ENCODE peak calls at places on chromosomes 6 and 20, in seven cellular contexts. One of them, this sample, is unnamed. For H3K9me3, the result is how much of the 10 kb centered on the place peaks cover.

GRCh38 chr6:75748743-75749538 is at the start of gene MYO6:
- DNase-seq in sigmoid colon: peak
- DNase-seq in upper lobe of left lung: peak
- DNase-seq in mammary epithelial cell: peak
- DNase-seq in left ventricle myocardium inferior: peak
- DNase-seq in heart left ventricle: peak
- DNase-seq in H9: peak
- DNase-seq in this sample: peak

GRCh38 chr6:97189767-97190166 is 93.2 kb downstream of the MMS22L start:
- DNase-seq in sigmoid colon: no peak
- DNase-seq in upper lobe of left lung: no peak
- DNase-seq in mammary epithelial cell: no peak
- DNase-seq in left ventricle myocardium inferior: no peak
- DNase-seq in heart left ventricle: no peak
- DNase-seq in H9: no peak
- DNase-seq in this sample: no peak

GRCh38 chr20:58135441-58136170 is 92.8 kb downstream of the ANKRD60 start:
- DNase-seq in sigmoid colon: peak
- DNase-seq in upper lobe of left lung: no peak
- DNase-seq in mammary epithelial cell: peak
- DNase-seq in left ventricle myocardium inferior: no peak
- DNase-seq in heart left ventricle: no peak
- DNase-seq in H9: peak
- DNase-seq in this sample: no peak

GRCh38 chr6:121515615-121516265 is 80.3 kb downstream of the GJA1 start:
- DNase-seq in sigmoid colon: no peak
- DNase-seq in upper lobe of left lung: no peak
- DNase-seq in mammary epithelial cell: peak
- DNase-seq in left ventricle myocardium inferior: no peak
- DNase-seq in heart left ventricle: no peak
- DNase-seq in H9: no peak
- DNase-seq in this sample: no peak

GRCh38 chr6:170344631-170345576 is 38.3 kb downstream of the FAM120B start:
- DNase-seq in sigmoid colon: no peak
- DNase-seq in upper lobe of left lung: no peak
- DNase-seq in mammary epithelial cell: peak
- DNase-seq in left ventricle myocardium inferior: no peak
- DNase-seq in heart left ventricle: peak
- DNase-seq in H9: no peak
- DNase-seq in this sample: no peak

GRCh38 chr6:48733581-48733980 is 622.6 kb upstream of the PTCHD4 start:
- DNase-seq in sigmoid colon: no peak
- DNase-seq in upper lobe of left lung: no peak
- DNase-seq in mammary epithelial cell: peak
- DNase-seq in left ventricle myocardium inferior: no peak
- DNase-seq in heart left ventricle: no peak
- DNase-seq in H9: no peak
- DNase-seq in this sample: no peak

GRCh38 chr6:160238234-160238633 is 20.4 kb downstream of the SLC22A2 start:
- DNase-seq in sigmoid colon: no peak
- DNase-seq in upper lobe of left lung: no peak
- DNase-seq in mammary epithelial cell: peak
- DNase-seq in left ventricle myocardium inferior: no peak
- DNase-seq in heart left ventricle: no peak
- DNase-seq in H9: no peak
- DNase-seq in this sample: no peak

GRCh38 chr6:116144590-116144989 is 18.7 kb upstream of the COL10A1 start:
- DNase-seq in sigmoid colon: no peak
- DNase-seq in upper lobe of left lung: no peak
- DNase-seq in mammary epithelial cell: peak
- DNase-seq in left ventricle myocardium inferior: no peak
- DNase-seq in heart left ventricle: no peak
- DNase-seq in H9: no peak
- DNase-seq in this sample: no peak

GRCh38 chr20:11101243-11101642 is 427.4 kb upstream of the JAG1 start:
- DNase-seq in sigmoid colon: no peak
- DNase-seq in upper lobe of left lung: no peak
- DNase-seq in mammary epithelial cell: peak
- DNase-seq in left ventricle myocardium inferior: no peak
- DNase-seq in heart left ventricle: no peak
- DNase-seq in H9: no peak
- DNase-seq in this sample: no peak

GRCh38 chr6:74222768-74223321 is 526.8 kb downstream of the CD109 start:
- DNase-seq in sigmoid colon: no peak
- DNase-seq in upper lobe of left lung: peak
- DNase-seq in mammary epithelial cell: no peak
- DNase-seq in left ventricle myocardium inferior: no peak
- DNase-seq in heart left ventricle: no peak
- DNase-seq in H9: peak
- DNase-seq in this sample: no peak

GRCh38 chr6:148628251-148628650 is 118.6 kb upstream of the UST start:
- DNase-seq in sigmoid colon: no peak
- DNase-seq in upper lobe of left lung: no peak
- DNase-seq in mammary epithelial cell: no peak
- DNase-seq in left ventricle myocardium inferior: no peak
- DNase-seq in heart left ventricle: no peak
- DNase-seq in H9: no peak
- DNase-seq in this sample: no peak

GRCh38 chr20:36391955-36392354 is 85.8 kb downstream of the DLGAP4 start:
- DNase-seq in sigmoid colon: no peak
- DNase-seq in upper lobe of left lung: no peak
- DNase-seq in mammary epithelial cell: no peak
- DNase-seq in left ventricle myocardium inferior: no peak
- DNase-seq in heart left ventricle: no peak
- DNase-seq in H9: no peak
- DNase-seq in this sample: no peak

GRCh38 chr6:87975561-87975960 is 72.1 kb upstream of the SPACA1 start:
- DNase-seq in sigmoid colon: no peak
- DNase-seq in upper lobe of left lung: no peak
- DNase-seq in mammary epithelial cell: no peak
- DNase-seq in left ventricle myocardium inferior: no peak
- DNase-seq in heart left ventricle: no peak
- DNase-seq in H9: no peak
- DNase-seq in this sample: no peak

GRCh38 chr6:37006793-37007339 is 1.4 kb downstream of the FGD2 start:
- DNase-seq in sigmoid colon: no peak
- DNase-seq in upper lobe of left lung: no peak
- DNase-seq in mammary epithelial cell: no peak
- DNase-seq in left ventricle myocardium inferior: no peak
- DNase-seq in heart left ventricle: no peak
- DNase-seq in H9: no peak
- DNase-seq in this sample: no peak

GRCh38 chr6:43990275-43990626 is 137.0 kb downstream of the MRPL14 start:
- DNase-seq in sigmoid colon: no peak
- DNase-seq in upper lobe of left lung: no peak
- DNase-seq in mammary epithelial cell: no peak
- DNase-seq in left ventricle myocardium inferior: peak
- DNase-seq in heart left ventricle: peak
- DNase-seq in H9: no peak
- DNase-seq in this sample: no peak

GRCh38 chr6:151679081-151679480 is 128.4 kb upstream of the ESR1 start:
- DNase-seq in sigmoid colon: no peak
- DNase-seq in upper lobe of left lung: no peak
- DNase-seq in mammary epithelial cell: peak
- DNase-seq in left ventricle myocardium inferior: peak
- DNase-seq in heart left ventricle: peak
- DNase-seq in H9: no peak
- DNase-seq in this sample: no peak

GRCh38 chr6:108484016-108484415 is 76.7 kb upstream of the FOXO3 start:
- DNase-seq in sigmoid colon: no peak
- DNase-seq in upper lobe of left lung: no peak
- DNase-seq in mammary epithelial cell: no peak
- DNase-seq in left ventricle myocardium inferior: no peak
- DNase-seq in heart left ventricle: no peak
- DNase-seq in H9: no peak
- DNase-seq in this sample: no peak

GRCh38 chr6:125197795-125198269 is 44.3 kb downstream of the TPD52L1 start:
- DNase-seq in sigmoid colon: peak
- DNase-seq in upper lobe of left lung: no peak
- DNase-seq in mammary epithelial cell: peak
- DNase-seq in left ventricle myocardium inferior: peak
- DNase-seq in heart left ventricle: peak
- DNase-seq in H9: no peak
- DNase-seq in this sample: no peak

GRCh38 chr20:1890469-1891262 is 4.5 kb upstream of the SIRPA start:
- DNase-seq in sigmoid colon: no peak
- DNase-seq in upper lobe of left lung: no peak
- DNase-seq in mammary epithelial cell: no peak
- DNase-seq in left ventricle myocardium inferior: no peak
- DNase-seq in heart left ventricle: peak
- DNase-seq in H9: no peak
- DNase-seq in this sample: no peak

GRCh38 chr20:51802170-51802745 is at the start of gene SALL4:
- DNase-seq in sigmoid colon: no peak
- DNase-seq in upper lobe of left lung: peak
- DNase-seq in mammary epithelial cell: no peak
- DNase-seq in left ventricle myocardium inferior: no peak
- DNase-seq in heart left ventricle: no peak
- DNase-seq in H9: peak
- DNase-seq in this sample: no peak

GRCh38 chr20:40257763-40258162 is 431.3 kb downstream of the MAFB start:
- DNase-seq in sigmoid colon: no peak
- DNase-seq in upper lobe of left lung: no peak
- DNase-seq in mammary epithelial cell: no peak
- DNase-seq in left ventricle myocardium inferior: no peak
- DNase-seq in heart left ventricle: no peak
- DNase-seq in H9: no peak
- DNase-seq in this sample: no peak

GRCh38 chr6:37536462-37537225 is 37.0 kb upstream of the CCDC167 start:
- DNase-seq in sigmoid colon: no peak
- DNase-seq in upper lobe of left lung: peak
- DNase-seq in mammary epithelial cell: no peak
- DNase-seq in left ventricle myocardium inferior: no peak
- DNase-seq in heart left ventricle: no peak
- DNase-seq in H9: peak
- DNase-seq in this sample: no peak

GRCh38 chr6:89084954-89085353 is 4.4 kb downstream of the PNRC1 start:
- DNase-seq in sigmoid colon: no peak
- DNase-seq in upper lobe of left lung: no peak
- DNase-seq in mammary epithelial cell: peak
- DNase-seq in left ventricle myocardium inferior: no peak
- DNase-seq in heart left ventricle: no peak
- DNase-seq in H9: peak
- DNase-seq in this sample: no peak

GRCh38 chr20:1669304-1669703 is 11.7 kb upstream of the SIRPG start:
- DNase-seq in sigmoid colon: no peak
- DNase-seq in upper lobe of left lung: no peak
- DNase-seq in mammary epithelial cell: no peak
- DNase-seq in left ventricle myocardium inferior: peak
- DNase-seq in heart left ventricle: peak
- DNase-seq in H9: no peak
- DNase-seq in this sample: no peak

GRCh38 chr6:51934098-51934497 is 153.3 kb downstream of the PKHD1 start:
- DNase-seq in sigmoid colon: no peak
- DNase-seq in upper lobe of left lung: no peak
- DNase-seq in mammary epithelial cell: no peak
- DNase-seq in left ventricle myocardium inferior: no peak
- DNase-seq in heart left ventricle: no peak
- DNase-seq in H9: peak
- DNase-seq in this sample: no peak

GRCh38 chr6:132126150-132126549 is 175.0 kb upstream of the CCN2 start:
- DNase-seq in sigmoid colon: no peak
- DNase-seq in upper lobe of left lung: no peak
- DNase-seq in mammary epithelial cell: no peak
- DNase-seq in left ventricle myocardium inferior: no peak
- DNase-seq in heart left ventricle: no peak
- DNase-seq in H9: no peak
- DNase-seq in this sample: no peak
- TF ChIP-seq CTCF in sigmoid colon: no peak
- TF ChIP-seq CTCF in upper lobe of left lung: no peak
- TF ChIP-seq CTCF in mammary epithelial cell: peak
- TF ChIP-seq CTCF in left ventricle myocardium inferior: no peak
- TF ChIP-seq CTCF in heart left ventricle: no peak
- TF ChIP-seq CTCF in H9: peak
- TF ChIP-seq CTCF in this sample: no peak

DNA sequence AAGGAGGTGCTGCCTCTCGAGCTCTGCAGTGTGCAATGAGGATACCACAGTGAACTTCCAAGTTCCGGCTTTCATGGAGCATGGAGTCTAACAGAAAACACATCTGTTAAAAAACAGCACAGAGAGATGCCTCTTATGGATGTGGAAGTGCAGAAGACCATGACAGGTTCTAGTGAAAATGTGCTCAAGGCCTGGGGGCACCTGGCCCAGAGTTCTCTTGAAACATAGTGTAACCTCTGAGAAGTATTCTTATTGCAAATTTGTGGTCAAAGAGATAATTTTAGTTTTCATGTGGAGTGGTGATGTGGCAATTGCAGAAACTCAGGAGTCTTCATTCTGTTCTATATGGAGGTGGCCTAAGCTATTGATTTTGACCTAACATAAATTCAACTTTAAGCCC is 362.1 kb upstream of the CITED2 start:
- DNase-seq in sigmoid colon: no peak
- DNase-seq in upper lobe of left lung: no peak
- DNase-seq in mammary epithelial cell: no peak
- DNase-seq in left ventricle myocardium inferior: no peak
- DNase-seq in heart left ventricle: no peak
- DNase-seq in H9: no peak
- DNase-seq in this sample: no peak
- H3K9me3 ChIP-seq in sigmoid colon: under half
- H3K9me3 ChIP-seq in upper lobe of left lung: under half
- H3K9me3 ChIP-seq in mammary epithelial cell: under half
- H3K9me3 ChIP-seq in left ventricle myocardium inferior: under half
- H3K9me3 ChIP-seq in heart left ventricle: under half
- H3K9me3 ChIP-seq in H9: under half
- H3K9me3 ChIP-seq in this sample: under half

GRCh38 chr6:32970413-32971244 is 2.2 kb downstream of the BRD2 start:
- DNase-seq in sigmoid colon: peak
- DNase-seq in upper lobe of left lung: peak
- DNase-seq in mammary epithelial cell: peak
- DNase-seq in left ventricle myocardium inferior: peak
- DNase-seq in heart left ventricle: peak
- DNase-seq in H9: peak
- DNase-seq in this sample: peak
- TF ChIP-seq CTCF in sigmoid colon: no peak
- TF ChIP-seq CTCF in upper lobe of left lung: no peak
- TF ChIP-seq CTCF in mammary epithelial cell: no peak
- TF ChIP-seq CTCF in left ventricle myocardium inferior: no peak
- TF ChIP-seq CTCF in heart left ventricle: no peak
- TF ChIP-seq CTCF in H9: no peak
- TF ChIP-seq CTCF in this sample: no peak

GRCh38 chr6:67887419-67887746 is 747.7 kb upstream of the ADGRB3 start:
- DNase-seq in sigmoid colon: no peak
- DNase-seq in upper lobe of left lung: no peak
- DNase-seq in mammary epithelial cell: no peak
- DNase-seq in left ventricle myocardium inferior: no peak
- DNase-seq in heart left ventricle: no peak
- DNase-seq in H9: no peak
- DNase-seq in this sample: no peak

GRCh38 chr6:67884442-67884841 is 750.6 kb upstream of the ADGRB3 start:
- DNase-seq in sigmoid colon: no peak
- DNase-seq in upper lobe of left lung: no peak
- DNase-seq in mammary epithelial cell: no peak
- DNase-seq in left ventricle myocardium inferior: no peak
- DNase-seq in heart left ventricle: no peak
- DNase-seq in H9: no peak
- DNase-seq in this sample: no peak

GRCh38 chr6:67886840-67887292 is 748.2 kb upstream of the ADGRB3 start:
- DNase-seq in sigmoid colon: no peak
- DNase-seq in upper lobe of left lung: peak
- DNase-seq in mammary epithelial cell: no peak
- DNase-seq in left ventricle myocardium inferior: no peak
- DNase-seq in heart left ventricle: no peak
- DNase-seq in H9: no peak
- DNase-seq in this sample: no peak

GRCh38 chr6:67885081-67886033 is 749.7 kb upstream of the ADGRB3 start:
- DNase-seq in sigmoid colon: no peak
- DNase-seq in upper lobe of left lung: no peak
- DNase-seq in mammary epithelial cell: no peak
- DNase-seq in left ventricle myocardium inferior: no peak
- DNase-seq in heart left ventricle: no peak
- DNase-seq in H9: no peak
- DNase-seq in this sample: no peak

GRCh38 chr6:67886036-67886707 is 748.9 kb upstream of the ADGRB3 start:
- DNase-seq in sigmoid colon: no peak
- DNase-seq in upper lobe of left lung: no peak
- DNase-seq in mammary epithelial cell: no peak
- DNase-seq in left ventricle myocardium inferior: no peak
- DNase-seq in heart left ventricle: no peak
- DNase-seq in H9: no peak
- DNase-seq in this sample: no peak
- H3K9me3 ChIP-seq in sigmoid colon: under half
- H3K9me3 ChIP-seq in upper lobe of left lung: under half
- H3K9me3 ChIP-seq in mammary epithelial cell: under half
- H3K9me3 ChIP-seq in left ventricle myocardium inferior: under half
- H3K9me3 ChIP-seq in heart left ventricle: under half
- H3K9me3 ChIP-seq in H9: under half
- H3K9me3 ChIP-seq in this sample: under half

This sample was measured in CD4-positive, alpha-beta T cell.